ENCODE peak calls at places on chromosomes 6 and 20, in four cellular contexts. O is esophagus squamous epithelium, V is pancreas, R is Peyer's patch. D is an unnamed sample.

GRCh38 chr6:41976794-41977484 is 35.3 kb upstream of the CCND3 start:
- DNase-seq in O (no peak), V (no peak), R (peak; percentile 31), D (no peak)

GRCh38 chr6:33392979-33393378 is 1.4 kb downstream of the KIFC1 start:
- DNase-seq in O (no peak), V (no peak), R (no peak), D (no peak)

GRCh38 chr6:118574051-118574865 is 26.2 kb downstream of the PLN start:
- DNase-seq in O (no peak), V (no peak), R (no peak), D (no peak)

GRCh38 chr20:2140561-2140960 is 38.9 kb downstream of the STK35 start:
- DNase-seq in O (no peak), V (peak; percentile 18), R (no peak), D (peak; percentile 32)

GRCh38 chr6:154474636-154475428 is 35.7 kb downstream of the CNKSR3 start:
- DNase-seq in O (no peak), V (no peak), R (no peak), D (no peak)

GRCh38 chr20:25050501-25051350 is 7.2 kb downstream of the ACSS1 start:
- DNase-seq in O (no peak), V (peak; percentile 11), R (peak; percentile 42), D (peak; percentile 22)

GRCh38 chr20:52060794-52061714 is 130.5 kb downstream of the ZFP64 start:
- DNase-seq in O (no peak), V (peak; percentile 11), R (no peak), D (no peak)

GRCh38 chr6:153525998-153526397 is 394.9 kb upstream of the RGS17 start:
- DNase-seq in O (no peak), V (no peak), R (no peak), D (no peak)

GRCh38 chr6:91500689-91501303 is 913.9 kb upstream of the MAP3K7 start:
- DNase-seq in O (no peak), V (no peak), R (no peak), D (no peak)

GRCh38 chr6:85002847-85003246 is 238.4 kb upstream of the TBX18 start:
- DNase-seq in O (no peak), V (no peak), R (no peak), D (no peak)

GRCh38 chr6:35299674-35300073 is 2.1 kb downstream of the DEF6 start:
- DNase-seq in O (no peak), V (no peak), R (peak; percentile 88), D (no peak)

GRCh38 chr20:47149939-47150338 is 206.6 kb downstream of the ZMYND8 start:
- DNase-seq in O (no peak), V (no peak), R (no peak), D (no peak)

GRCh38 chr20:16500197-16500596 is 73.1 kb downstream of the KIF16B start:
- DNase-seq in O (no peak), V (no peak), R (no peak), D (no peak)

GRCh38 chr6:109182590-109182989 is 87.3 kb downstream of the CEP57L1 start:
- DNase-seq in O (no peak), V (no peak), R (no peak), D (no peak)

GRCh38 chr20:53763707-53764415 is 170.2 kb upstream of the ZNF217 start:
- DNase-seq in O (no peak), V (peak; percentile 61), R (peak; percentile 48), D (no peak)

GRCh38 chr6:90288404-90288803 is 8.2 kb downstream of the BACH2 start:
- DNase-seq in O (no peak), V (no peak), R (no peak), D (no peak)

GRCh38 chr6:56795852-56796532 is 153.3 kb upstream of the DST start:
- DNase-seq in O (no peak), V (no peak), R (no peak), D (no peak)

GRCh38 chr20:19628570-19629134 is 129.4 kb upstream of the RIN2 start:
- DNase-seq in O (no peak), V (peak; percentile 76), R (peak; percentile 83), D (no peak)

GRCh38 chr6:142009647-142010046 is 123.1 kb upstream of the GJE1 start:
- DNase-seq in O (no peak), V (no peak), R (no peak), D (no peak)

GRCh38 chr6:132683543-132683942 is 24.6 kb upstream of the TAAR1 start:
- DNase-seq in O (no peak), V (no peak), R (no peak), D (no peak)

GRCh38 chr6:149560736-149561135 is 5.4 kb upstream of the GINM1 start:
- DNase-seq in O (no peak), V (no peak), R (no peak), D (no peak)
- TF ChIP-seq CTCF in O (peak; percentile 52), V (no peak), R (peak; percentile 40), D (no peak)

GRCh38 chr6:14165091-14165490 is 47.5 kb downstream of the CD83 start:
- DNase-seq in O (no peak), V (no peak), R (no peak), D (no peak)

GRCh38 chr6:14166821-14167220 is 49.2 kb downstream of the CD83 start:
- DNase-seq in O (no peak), V (no peak), R (no peak), D (no peak)

GRCh38 chr6:14172575-14172974 is 55.0 kb downstream of the CD83 start:
- DNase-seq in O (no peak), V (no peak), R (no peak), D (no peak)

GRCh38 chr6:14175031-14175430 is 57.5 kb downstream of the CD83 start:
- DNase-seq in O (no peak), V (no peak), R (no peak), D (no peak)

GRCh38 chr6:14170128-14170527 is 52.6 kb downstream of the CD83 start:
- DNase-seq in O (no peak), V (no peak), R (no peak), D (no peak)
- H3K9me3 ChIP-seq in O (no peaks in the 10 kb centered on the region), V (no peaks in the 10 kb centered on the region), R (no peaks in the 10 kb centered on the region), D (no peaks in the 10 kb centered on the region)

GRCh38 chr20:56718816-56719215 is 89.7 kb downstream of the TFAP2C start:
- DNase-seq in O (no peak), V (no peak), R (no peak), D (no peak)

GRCh38 chr20:56715309-56715708 is 86.2 kb downstream of the TFAP2C start:
- DNase-seq in O (no peak), V (no peak), R (no peak), D (no peak)

GRCh38 chr20:56716806-56717205 is 87.7 kb downstream of the TFAP2C start:
- DNase-seq in O (no peak), V (no peak), R (no peak), D (no peak)

GRCh38 chr20:56720620-56721213 is 91.6 kb downstream of the TFAP2C start:
- DNase-seq in O (no peak), V (no peak), R (no peak), D (no peak)

DNA sequence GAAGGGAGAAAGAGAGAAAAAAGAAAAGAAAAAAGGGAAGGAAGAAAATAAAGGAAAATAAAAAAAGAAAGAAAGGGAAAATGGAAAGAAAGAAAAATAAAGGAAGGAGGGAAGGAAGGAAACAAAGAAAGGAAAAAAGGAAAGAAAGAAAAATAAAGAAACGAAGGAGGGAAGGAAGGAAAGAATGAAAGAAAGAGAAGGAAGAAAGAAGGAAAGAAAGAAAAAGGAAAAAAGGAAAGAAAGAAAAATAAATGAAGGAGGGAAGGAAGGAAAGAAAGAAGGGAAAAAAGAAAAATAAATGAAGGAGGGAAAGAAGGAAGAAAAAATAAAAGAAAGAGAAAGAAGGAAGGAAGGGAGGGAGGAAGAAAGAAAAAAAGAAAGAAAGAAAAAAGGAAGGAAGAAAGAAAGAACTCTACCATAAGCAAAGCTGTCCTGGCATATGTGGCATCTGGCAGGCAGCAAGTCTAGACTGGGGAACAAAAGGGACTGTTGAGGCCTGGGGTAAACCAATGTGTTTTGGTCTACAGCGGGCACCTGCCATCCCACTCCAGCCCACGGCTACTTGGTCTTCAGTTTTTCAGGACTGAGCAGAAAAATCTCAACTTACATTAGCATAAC is 86.9 kb downstream of the TFAP2C start:
- DNase-seq in O (no peak), V (no peak), R (no peak), D (no peak)
- TF ChIP-seq CTCF in O (no peak), V (no peak), R (no peak), D (no peak)

GRCh38 chr6:168585441-168585840 is 144.5 kb downstream of the SMOC2 start:
- DNase-seq in O (no peak), V (no peak), R (no peak), D (no peak)
- H3K9me3 ChIP-seq in O (no peaks in the 10 kb centered on the region), V (no peaks in the 10 kb centered on the region), R (no peaks in the 10 kb centered on the region), D (no peaks in the 10 kb centered on the region)

GRCh38 chr6:128763599-128764300 is 119.2 kb upstream of the LAMA2 start:
- DNase-seq in O (no peak), V (no peak), R (no peak), D (no peak)

GRCh38 chr6:128768187-128768586 is 114.8 kb upstream of the LAMA2 start:
- DNase-seq in O (no peak), V (no peak), R (no peak), D (no peak)

GRCh38 chr6:128767150-128767549 is 115.8 kb upstream of the LAMA2 start:
- DNase-seq in O (no peak), V (no peak), R (no peak), D (no peak)

DNA sequence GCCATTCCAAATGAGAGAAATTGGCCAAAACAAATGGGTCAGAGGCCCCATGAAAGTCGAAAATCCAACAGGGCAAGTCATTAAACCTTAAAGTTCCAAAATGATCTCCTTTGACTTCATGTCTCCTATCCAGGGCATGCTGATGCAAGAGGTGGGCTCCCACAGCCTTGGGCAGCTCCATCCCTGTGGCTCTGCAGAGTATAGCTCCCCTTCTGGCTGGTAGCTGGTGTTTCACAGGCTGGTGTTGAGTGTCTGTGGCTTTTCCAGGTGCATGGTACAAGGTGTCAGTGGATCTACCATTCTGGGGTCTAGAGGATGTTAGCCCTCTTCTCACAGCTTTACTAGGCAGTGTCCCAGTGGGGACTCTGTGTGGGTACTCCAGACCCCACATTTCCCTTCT is 115.2 kb upstream of the LAMA2 start:
- DNase-seq in O (no peak), V (no peak), R (no peak), D (no peak)
- TF ChIP-seq CTCF in O (no peak), V (no peak), R (no peak), D (no peak)